ENCODE peak calls at places on chromosomes 4 and X, in four cellular contexts. Y is GM12878, D is K562, X is HepG2. J is an unnamed sample.

GRCh38 chr4:120718979-120719566 is 203.5 kb downstream of the PRDM5 start:
- DNase-seq in Y (no peak), D (no peak), X (peak), J (peak)

GRCh38 chr4:721261-722171 is 15.9 kb downstream of the PCGF3 start:
- DNase-seq in D (no peak), X (no peak), Y (no peak), J (no peak)

GRCh38 chr4:138897818-138898226 is 117.8 kb upstream of the NOCT start:
- DNase-seq in D (peak), X (peak), Y (no peak), J (no peak)

GRCh38 chr4:3607690-3608514 is 75.7 kb upstream of the LRPAP1 start:
- DNase-seq in D (no peak), Y (no peak), X (no peak), J (no peak)

GRCh38 chr4:91147067-91147466 is 1019.9 kb downstream of the CCSER1 start:
- DNase-seq in X (no peak), D (no peak), Y (no peak), J (no peak)

GRCh38 chr4:179485781-179486180 is 2043.5 kb upstream of the AGA start:
- DNase-seq in D (no peak), X (no peak), Y (no peak), J (no peak)

GRCh38 chr4:76214269-76214628 is 625 bp upstream of the SCARB2 start:
- DNase-seq in Y (no peak), D (no peak), X (no peak), J (no peak)

GRCh38 chrX:15549189-15550012 is 48.8 kb downstream of the BMX start:
- DNase-seq in Y (no peak), X (no peak), D (peak), J (no peak)

GRCh38 chr4:127162741-127163140 is 470.0 kb upstream of the INTU start:
- DNase-seq in X (no peak), D (no peak), Y (no peak), J (no peak)

GRCh38 chr4:176540814-176541213 is 221.0 kb downstream of the SPCS3 start:
- DNase-seq in Y (no peak), X (no peak), D (no peak), J (no peak)

GRCh38 chr4:102684605-102685052 is 76.1 kb downstream of the MANBA start:
- DNase-seq in X (no peak), D (peak), Y (peak), J (no peak)

GRCh38 chrX:96655947-96656623 is 28.6 kb upstream of the DIAPH2 start:
- DNase-seq in X (no peak), D (no peak), Y (no peak), J (no peak)

GRCh38 chr4:6419452-6420028 is 52.9 kb downstream of the PPP2R2C start:
- DNase-seq in Y (no peak), X (no peak), D (no peak), J (no peak)

GRCh38 chrX:24260827-24261550 is 52.9 kb downstream of the SUPT20HL2 start:
- DNase-seq in D (no peak), Y (no peak), X (no peak), J (no peak)
- TF ChIP-seq FOXK2 in D (no peak), Y (no peak), X (no peak), J (no peak)

GRCh38 chr4:136831553-136831952 is 700.7 kb downstream of the PCDH18 start:
- DNase-seq in Y (no peak), X (no peak), D (no peak), J (no peak)
- TF ChIP-seq TARDBP in Y (no peak), X (no peak), D (no peak), J (no peak)

GRCh38 chr4:112411781-112412281 is 104.1 kb downstream of the NEUROG2 start:
- DNase-seq in Y (no peak), D (no peak), X (no peak), J (no peak)
- TF ChIP-seq BHLHE40 in Y (no peak), D (no peak), X (no peak), J (no peak)

GRCh38 chrX:31499120-31499519 is 427.3 kb upstream of the FTHL17 start:
- DNase-seq in Y (no peak), D (no peak), X (no peak), J (no peak)

GRCh38 chrX:31497086-31497485 is 425.2 kb upstream of the FTHL17 start:
- DNase-seq in X (no peak), Y (no peak), D (no peak), J (no peak)

GRCh38 chrX:31506360-31506759 is 434.5 kb upstream of the FTHL17 start:
- DNase-seq in Y (no peak), D (no peak), X (no peak), J (no peak)

GRCh38 chrX:31500920-31501319 is 429.1 kb upstream of the FTHL17 start:
- DNase-seq in Y (no peak), D (no peak), X (no peak), J (no peak)
- TF ChIP-seq FOXK2 in Y (no peak), D (no peak), X (no peak), J (no peak)

DNA sequence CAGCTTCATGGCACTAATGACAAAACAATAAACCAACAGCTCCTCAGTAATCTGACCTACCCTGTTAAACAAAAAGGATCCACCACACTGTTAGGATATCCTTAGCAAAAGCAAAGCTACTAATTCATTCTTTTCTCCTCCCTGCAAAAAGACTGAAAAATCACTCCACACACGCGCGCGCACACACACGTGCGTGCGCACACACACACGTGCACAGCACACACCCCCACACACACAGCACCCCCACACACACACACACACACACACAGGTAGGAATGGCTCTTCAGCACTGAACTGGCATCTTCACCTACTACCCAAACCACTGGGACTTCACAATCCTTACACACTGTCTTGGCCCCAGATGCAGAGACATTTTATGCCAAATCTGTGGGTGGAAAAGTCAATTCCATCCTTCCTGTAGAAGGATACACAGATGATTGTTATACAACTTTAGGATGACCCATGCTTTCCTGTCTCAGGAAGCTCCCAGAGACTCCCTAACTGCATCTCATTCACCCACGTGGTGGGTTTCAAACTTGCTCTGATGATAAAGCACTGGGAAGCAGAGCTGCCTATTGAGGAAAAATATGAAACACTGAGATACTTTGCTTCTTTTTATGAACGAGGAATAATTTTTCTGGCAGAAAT is 102.5 kb downstream of the TSPAN5 start:
- DNase-seq in Y (no peak), D (no peak), X (no peak), J (no peak)
- TF ChIP-seq TARDBP in Y (no peak), D (no peak), X (no peak), J (no peak)